ENCODE peak calls at places on chromosomes 7 and 10, in eight cellular contexts. One of them, this sample, is unnamed.

GRCh38 chr10:3785849-3786290 is 861 bp upstream of the KLF6 start:
- DNase-seq in adrenal gland: peak
- DNase-seq in chondrocyte: no peak
- DNase-seq in body of pancreas: peak
- DNase-seq in NCI-H1092: no peak
- DNase-seq in mesendoderm: peak
- DNase-seq in activated CD4-positive, CD25-positive, alpha-beta regulatory T cell: no peak
- DNase-seq in small intestine: no peak
- DNase-seq in this sample: peak

GRCh38 chr7:42502022-42502421 is 265.0 kb upstream of the GLI3 start:
- DNase-seq in mesendoderm: no peak
- DNase-seq in small intestine: no peak
- DNase-seq in chondrocyte: no peak
- DNase-seq in NCI-H1092: no peak
- DNase-seq in activated CD4-positive, CD25-positive, alpha-beta regulatory T cell: no peak
- DNase-seq in body of pancreas: no peak
- DNase-seq in adrenal gland: no peak
- DNase-seq in this sample: no peak

GRCh38 chr10:115706482-115707076 is 566.4 kb downstream of the GFRA1 start:
- DNase-seq in activated CD4-positive, CD25-positive, alpha-beta regulatory T cell: no peak
- DNase-seq in body of pancreas: no peak
- DNase-seq in chondrocyte: no peak
- DNase-seq in adrenal gland: no peak
- DNase-seq in NCI-H1092: no peak
- DNase-seq in small intestine: peak
- DNase-seq in mesendoderm: peak
- DNase-seq in this sample: peak

GRCh38 chr10:20958225-20958624 is 61.1 kb upstream of the NEBL start:
- DNase-seq in activated CD4-positive, CD25-positive, alpha-beta regulatory T cell: no peak
- DNase-seq in mesendoderm: no peak
- DNase-seq in small intestine: no peak
- DNase-seq in NCI-H1092: no peak
- DNase-seq in body of pancreas: no peak
- DNase-seq in adrenal gland: no peak
- DNase-seq in chondrocyte: no peak
- DNase-seq in this sample: no peak

GRCh38 chr7:18019562-18019961 is 8.1 kb downstream of the PRPS1L1 start:
- DNase-seq in adrenal gland: no peak
- DNase-seq in activated CD4-positive, CD25-positive, alpha-beta regulatory T cell: no peak
- DNase-seq in body of pancreas: no peak
- DNase-seq in small intestine: peak
- DNase-seq in chondrocyte: no peak
- DNase-seq in NCI-H1092: no peak
- DNase-seq in mesendoderm: peak
- DNase-seq in this sample: peak

GRCh38 chr7:155202106-155202871 is 95.4 kb upstream of the INSIG1 start:
- DNase-seq in activated CD4-positive, CD25-positive, alpha-beta regulatory T cell: no peak
- DNase-seq in small intestine: no peak
- DNase-seq in body of pancreas: no peak
- DNase-seq in NCI-H1092: no peak
- DNase-seq in mesendoderm: no peak
- DNase-seq in adrenal gland: no peak
- DNase-seq in chondrocyte: no peak
- DNase-seq in this sample: no peak

GRCh38 chr7:81256991-81257390 is 338.1 kb upstream of the SEMA3C start:
- DNase-seq in chondrocyte: no peak
- DNase-seq in body of pancreas: peak
- DNase-seq in mesendoderm: peak
- DNase-seq in adrenal gland: no peak
- DNase-seq in small intestine: no peak
- DNase-seq in NCI-H1092: no peak
- DNase-seq in activated CD4-positive, CD25-positive, alpha-beta regulatory T cell: no peak
- DNase-seq in this sample: peak

GRCh38 chr10:102467971-102468438 is 16.7 kb upstream of the C10orf95 start:
- DNase-seq in activated CD4-positive, CD25-positive, alpha-beta regulatory T cell: no peak
- DNase-seq in chondrocyte: no peak
- DNase-seq in small intestine: peak
- DNase-seq in mesendoderm: no peak
- DNase-seq in NCI-H1092: no peak
- DNase-seq in adrenal gland: no peak
- DNase-seq in body of pancreas: peak
- DNase-seq in this sample: no peak

GRCh38 chr7:3464900-3465622 is 164.0 kb downstream of the SDK1 start:
- DNase-seq in adrenal gland: no peak
- DNase-seq in NCI-H1092: no peak
- DNase-seq in activated CD4-positive, CD25-positive, alpha-beta regulatory T cell: no peak
- DNase-seq in body of pancreas: no peak
- DNase-seq in chondrocyte: no peak
- DNase-seq in mesendoderm: no peak
- DNase-seq in small intestine: no peak
- DNase-seq in this sample: peak

GRCh38 chr7:157513162-157513621 is 176.4 kb downstream of the DNAJB6 start:
- DNase-seq in chondrocyte: peak
- DNase-seq in small intestine: no peak
- DNase-seq in body of pancreas: no peak
- DNase-seq in activated CD4-positive, CD25-positive, alpha-beta regulatory T cell: no peak
- DNase-seq in NCI-H1092: no peak
- DNase-seq in mesendoderm: peak
- DNase-seq in adrenal gland: no peak
- DNase-seq in this sample: no peak

GRCh38 chr10:61973923-61974322 is 72.4 kb downstream of the ARID5B start:
- DNase-seq in small intestine: no peak
- DNase-seq in activated CD4-positive, CD25-positive, alpha-beta regulatory T cell: no peak
- DNase-seq in NCI-H1092: no peak
- DNase-seq in adrenal gland: no peak
- DNase-seq in chondrocyte: no peak
- DNase-seq in mesendoderm: no peak
- DNase-seq in body of pancreas: no peak
- DNase-seq in this sample: peak

GRCh38 chr7:33642312-33642711 is 263.0 kb upstream of the BMPER start:
- DNase-seq in activated CD4-positive, CD25-positive, alpha-beta regulatory T cell: no peak
- DNase-seq in adrenal gland: no peak
- DNase-seq in mesendoderm: no peak
- DNase-seq in small intestine: no peak
- DNase-seq in NCI-H1092: no peak
- DNase-seq in chondrocyte: no peak
- DNase-seq in body of pancreas: no peak
- DNase-seq in this sample: no peak

GRCh38 chr10:10259013-10259412 is 758.7 kb upstream of the CELF2 start:
- DNase-seq in small intestine: no peak
- DNase-seq in chondrocyte: no peak
- DNase-seq in body of pancreas: no peak
- DNase-seq in mesendoderm: peak
- DNase-seq in NCI-H1092: no peak
- DNase-seq in activated CD4-positive, CD25-positive, alpha-beta regulatory T cell: no peak
- DNase-seq in adrenal gland: no peak
- DNase-seq in this sample: no peak

GRCh38 chr10:43377393-43377883 is 6.0 kb downstream of the FXYD4 start:
- DNase-seq in mesendoderm: peak
- DNase-seq in body of pancreas: no peak
- DNase-seq in adrenal gland: no peak
- DNase-seq in chondrocyte: peak
- DNase-seq in NCI-H1092: no peak
- DNase-seq in activated CD4-positive, CD25-positive, alpha-beta regulatory T cell: no peak
- DNase-seq in small intestine: peak
- DNase-seq in this sample: no peak

GRCh38 chr7:151046603-151047573 is 1.4 kb upstream of the ASIC3 start:
- DNase-seq in activated CD4-positive, CD25-positive, alpha-beta regulatory T cell: no peak
- DNase-seq in chondrocyte: no peak
- DNase-seq in adrenal gland: no peak
- DNase-seq in small intestine: no peak
- DNase-seq in body of pancreas: no peak
- DNase-seq in NCI-H1092: no peak
- DNase-seq in mesendoderm: no peak
- DNase-seq in this sample: no peak

GRCh38 chr10:133455196-133455595 is 1.5 kb downstream of the SCART1 start:
- DNase-seq in chondrocyte: no peak
- DNase-seq in activated CD4-positive, CD25-positive, alpha-beta regulatory T cell: no peak
- DNase-seq in NCI-H1092: no peak
- DNase-seq in small intestine: no peak
- DNase-seq in body of pancreas: no peak
- DNase-seq in mesendoderm: no peak
- DNase-seq in adrenal gland: no peak
- DNase-seq in this sample: no peak

GRCh38 chr7:157497744-157498541 is 161.1 kb downstream of the DNAJB6 start:
- DNase-seq in NCI-H1092: no peak
- DNase-seq in body of pancreas: peak
- DNase-seq in chondrocyte: peak
- DNase-seq in adrenal gland: no peak
- DNase-seq in small intestine: no peak
- DNase-seq in mesendoderm: no peak
- DNase-seq in activated CD4-positive, CD25-positive, alpha-beta regulatory T cell: no peak
- DNase-seq in this sample: no peak

GRCh38 chr10:2886662-2887061 is 180.7 kb upstream of the PFKP start:
- DNase-seq in small intestine: no peak
- DNase-seq in activated CD4-positive, CD25-positive, alpha-beta regulatory T cell: no peak
- DNase-seq in mesendoderm: no peak
- DNase-seq in NCI-H1092: no peak
- DNase-seq in body of pancreas: no peak
- DNase-seq in adrenal gland: no peak
- DNase-seq in chondrocyte: no peak
- DNase-seq in this sample: no peak